ENCODE peak calls at places on chromosome X, in eight cellular contexts. Y is tibial nerve, C is uterus, T is transverse colon, J is stomach, E is H1, B is ovary, H is right lobe of liver. X is an unnamed sample.

GRCh38 chrX:45264865-45265264 is 64.2 kb upstream of the DIPK2B start:
- DNase-seq in C (no peak), E (no peak), J (no peak), B (no peak), H (no peak), Y (no peak), T (no peak), X (no peak)

GRCh38 chrX:49710744-49711319 is 15.0 kb upstream of the PAGE1 start:
- DNase-seq in B (no peak), H (no peak), E (no peak), J (no peak), Y (no peak), C (no peak), T (no peak), X (no peak)

GRCh38 chrX:20205927-20206708 is 60.6 kb downstream of the RPS6KA3 start:
- DNase-seq in H (no peak), Y (no peak), C (no peak), B (no peak), T (no peak), E (no peak), J (no peak), X (no peak)

GRCh38 chrX:9146657-9147056 is 112.7 kb upstream of the FAM9B start:
- DNase-seq in J (no peak), T (no peak), B (no peak), C (no peak), E (no peak), H (no peak), Y (no peak), X (no peak)

GRCh38 chrX:68829594-68830485 is 1.0 kb downstream of the EFNB1 start:
- DNase-seq in J (no peak), T (no peak), E (peak; percentile 40), B (peak; percentile 43), H (no peak), Y (no peak), C (no peak), X (no peak)

GRCh38 chrX:141341341-141341740 is 99.0 kb upstream of the SPANXC start:
- DNase-seq in T (no peak), B (no peak), H (no peak), Y (no peak), C (no peak), E (no peak), J (no peak), X (no peak)

GRCh38 chrX:136941396-136942337 is 61.1 kb upstream of the RBMX start:
- DNase-seq in H (no peak), T (no peak), B (no peak), E (no peak), C (no peak), Y (no peak), J (no peak), X (no peak)

GRCh38 chrX:27890611-27891010 is 82.8 kb downstream of the MAGEB10 start:
- DNase-seq in Y (no peak), E (no peak), H (no peak), J (no peak), C (no peak), T (no peak), B (no peak), X (no peak)

GRCh38 chrX:48278958-48279357 is 23.8 kb downstream of the SSX1 start:
- DNase-seq in E (no peak), H (no peak), B (no peak), Y (peak; percentile 63), T (no peak), J (no peak), C (no peak), X (peak; percentile 20)

GRCh38 chrX:77893713-77894112 is 1.5 kb downstream of the MAGT1 start:
- DNase-seq in E (no peak), Y (no peak), H (no peak), J (no peak), C (no peak), T (no peak), B (no peak), X (no peak)

GRCh38 chrX:33686105-33686504 is 446.0 kb downstream of the FAM47A start:
- DNase-seq in B (no peak), T (no peak), Y (no peak), E (no peak), H (no peak), J (no peak), C (no peak), X (no peak)

GRCh38 chrX:137290011-137290410 is 256.2 kb upstream of the GPR101 start:
- DNase-seq in E (no peak), J (no peak), Y (no peak), T (no peak), H (no peak), C (no peak), B (no peak), X (no peak)

GRCh38 chrX:132615396-132616131 is 126.7 kb upstream of the MBNL3 start:
- DNase-seq in H (peak; percentile 24), E (peak; percentile 63), J (peak; percentile 48), T (peak; percentile 51), C (peak; percentile 76), B (peak; percentile 21), Y (peak; percentile 44), X (no peak)

GRCh38 chrX:32408389-32408788 is 803.0 kb downstream of the DMD start:
- DNase-seq in C (no peak), B (no peak), E (no peak), H (no peak), J (no peak), Y (no peak), T (no peak), X (no peak)

GRCh38 chrX:44935640-44936039 is 62.7 kb downstream of the KDM6A start:
- DNase-seq in H (no peak), B (no peak), T (no peak), E (no peak), Y (no peak), C (no peak), J (no peak), X (no peak)

GRCh38 chrX:39969099-39969825 is 128.5 kb downstream of the BCOR start:
- DNase-seq in J (no peak), T (no peak), E (peak; percentile 50), Y (no peak), B (no peak), C (no peak), H (peak; percentile 31), X (no peak)

GRCh38 chrX:94097852-94098251 is 423.8 kb downstream of the FAM133A start:
- DNase-seq in E (no peak), H (no peak), J (no peak), Y (no peak), B (no peak), T (no peak), C (no peak), X (no peak)

GRCh38 chrX:135543924-135544323 is 23.5 kb downstream of the INTS6L start:
- DNase-seq in Y (no peak), J (no peak), B (no peak), H (no peak), T (peak; percentile 30), E (peak; percentile 52), C (no peak), X (no peak)
- TF ChIP-seq CTCF in Y (no peak), J (no peak), B (no peak), H (no peak), T (peak; percentile 24), E (peak; percentile 43), C (no peak), X (no peak)

GRCh38 chrX:101191217-101191750 is 28.3 kb upstream of the DRP2 start:
- DNase-seq in H (no peak), C (peak; percentile 12), T (no peak), E (peak; percentile 64), J (peak; percentile 31), B (peak; percentile 42), Y (no peak), X (no peak)
- H3K4me3 ChIP-seq in H (no peak overlapping the region), C (peak overlapping the region; percentile 8), T (no peak overlapping the region), E (peak overlapping the region; percentile 55), J (peak overlapping the region; percentile 33), B (peak overlapping the region; percentile 8), Y (no peak overlapping the region), X (no peak overlapping the region)

DNA sequence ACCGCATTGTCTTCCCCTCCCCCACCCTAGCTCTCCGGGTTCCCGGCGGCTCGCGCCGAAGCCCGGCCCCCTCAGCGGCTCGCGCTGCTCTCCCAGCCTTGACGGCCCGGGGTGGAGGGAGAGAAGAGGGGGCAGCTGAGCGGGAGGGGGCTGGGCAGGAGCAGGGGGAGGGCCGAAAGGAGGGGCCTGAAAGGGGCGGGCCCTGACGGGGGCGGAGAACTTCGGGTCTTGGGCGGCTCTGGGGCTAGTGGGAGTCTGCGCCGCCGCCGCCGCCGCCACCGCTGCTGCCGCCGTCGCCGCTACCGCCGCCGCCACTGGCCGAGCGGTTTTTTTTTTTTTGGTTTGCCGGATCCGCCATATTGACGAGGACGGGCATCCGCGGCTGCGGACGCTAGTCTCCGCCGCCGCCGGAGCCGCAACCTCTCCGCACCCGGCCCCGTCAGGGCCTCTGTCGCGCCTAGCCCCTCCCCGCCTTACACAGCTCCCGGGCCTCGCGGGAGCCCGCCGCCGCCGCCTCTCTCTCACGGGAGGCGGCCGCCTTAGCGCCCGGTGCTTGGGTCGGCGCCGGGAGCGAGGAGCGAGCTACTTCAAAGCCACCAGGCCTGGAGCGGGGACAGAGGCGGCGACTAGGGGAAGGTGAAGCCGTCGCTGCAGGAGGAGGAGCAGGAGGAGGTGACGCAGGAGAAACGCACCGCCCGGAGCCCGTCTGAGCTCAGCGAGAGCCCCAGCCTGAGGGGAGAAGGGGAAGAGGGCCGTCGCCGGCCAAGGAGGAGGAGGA is at the start of gene USP9X:
- DNase-seq in B (peak; percentile 95), J (peak; percentile 92), H (peak; percentile 96), E (peak; percentile 72), Y (peak; percentile 75), C (peak; percentile 95), T (peak; percentile 95), X (peak; percentile 98)
- TF ChIP-seq POLR2A in B (peak; percentile 57), J (peak; percentile 33), H (peak; percentile 82), E (no peak), Y (peak; percentile 54), C (peak; percentile 57), T (peak; percentile 64), X (no peak)

DNA sequence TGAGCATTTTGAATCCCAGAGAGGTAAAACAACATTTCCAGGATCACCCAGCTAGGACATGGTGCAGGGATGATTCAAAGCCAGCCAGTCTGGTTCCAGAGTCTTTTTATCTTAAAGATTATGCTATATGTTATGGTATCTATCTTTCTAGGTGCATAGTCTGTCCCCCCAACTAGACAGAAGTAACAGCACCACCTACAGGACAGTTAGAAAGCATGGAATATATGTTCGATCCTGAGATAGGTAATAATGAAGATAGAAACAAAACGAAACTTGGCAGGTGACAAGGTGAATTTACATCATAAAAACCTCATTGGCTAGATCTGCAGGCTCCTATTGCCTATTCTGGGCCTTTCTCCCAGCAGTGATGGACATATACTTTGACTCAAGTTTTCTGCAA is 723.2 kb downstream of the SMARCA1 start:
- DNase-seq in H (no peak), B (no peak), Y (no peak), J (no peak), C (no peak), T (no peak), E (no peak), X (no peak)
- TF ChIP-seq CTCF in H (no peak), B (no peak), Y (no peak), J (no peak), C (no peak), T (peak; percentile 13), E (no peak), X (no peak)

DNA sequence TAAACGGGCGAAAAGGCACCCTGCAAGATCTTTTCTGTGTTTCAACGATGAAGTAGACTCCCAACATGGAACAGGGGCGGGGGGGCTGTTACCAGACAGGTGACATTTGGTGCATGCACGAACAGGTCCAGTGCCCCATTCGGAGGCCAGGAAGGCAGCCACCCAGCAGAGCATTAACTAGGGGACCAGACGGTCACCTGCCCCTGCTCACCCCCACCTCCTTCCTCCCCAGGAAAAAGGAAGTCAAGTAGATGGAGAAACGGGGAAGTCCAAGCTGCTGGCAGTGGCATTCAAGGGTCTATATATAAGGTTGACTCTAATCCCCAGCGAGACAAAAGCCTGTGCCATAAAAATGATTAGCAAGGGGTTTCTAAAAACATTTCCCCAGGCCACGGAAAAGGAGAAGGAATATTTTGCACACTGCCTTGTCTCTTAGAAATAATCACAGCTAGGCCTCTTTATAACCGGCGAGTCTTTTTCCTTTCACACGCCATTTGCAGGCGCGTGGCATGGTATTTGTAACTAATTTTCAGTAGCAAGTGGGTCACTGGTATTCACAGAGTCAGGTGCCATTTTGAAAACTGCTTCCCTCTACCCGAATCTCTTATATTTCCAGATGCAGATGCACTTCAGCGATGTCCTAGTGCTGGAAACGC is 1.2 kb upstream of the TMSB4X start:
- DNase-seq in Y (no peak), T (no peak), B (peak; percentile 42), J (peak; percentile 50), H (no peak), E (no peak), C (peak; percentile 48), X (no peak)
- H3K4me3 ChIP-seq in Y (peak overlapping the region; percentile 77), T (no peak overlapping the region), B (peak overlapping the region; percentile 54), J (peak overlapping the region; percentile 62), H (no peak overlapping the region), E (peak overlapping the region; percentile 100), C (peak overlapping the region; percentile 50), X (no peak overlapping the region)

X was measured in lower leg skin.